ENCODE peak calls at places on chromosomes 13 and 19, in ten cellular contexts. One of them, this sample, is unnamed.

GRCh38 chr19:29741776-29742175 is 26.7 kb upstream of the C19orf12 start:
- DNase-seq in brain microvascular endothelial cell: no peak
- DNase-seq in IMR-90: no peak
- DNase-seq in astrocyte of the spinal cord: no peak
- DNase-seq in cardiac fibroblast: no peak
- DNase-seq in heart left ventricle: no peak
- DNase-seq in suprapubic skin: no peak
- DNase-seq in MCF 10A: no peak
- DNase-seq in BE2C: no peak
- DNase-seq in choroid plexus epithelial cell: no peak
- DNase-seq in this sample: no peak

GRCh38 chr13:112651750-112652511 is 37.9 kb upstream of the ATP11A start:
- DNase-seq in brain microvascular endothelial cell: no peak
- DNase-seq in IMR-90: no peak
- DNase-seq in astrocyte of the spinal cord: no peak
- DNase-seq in cardiac fibroblast: no peak
- DNase-seq in heart left ventricle: no peak
- DNase-seq in suprapubic skin: no peak
- DNase-seq in MCF 10A: no peak
- DNase-seq in BE2C: peak; percentile 43
- DNase-seq in choroid plexus epithelial cell: no peak
- DNase-seq in this sample: no peak

GRCh38 chr13:111659236-111659635 is 338.8 kb downstream of the TEX29 start:
- DNase-seq in brain microvascular endothelial cell: no peak
- DNase-seq in IMR-90: no peak
- DNase-seq in astrocyte of the spinal cord: no peak
- DNase-seq in cardiac fibroblast: no peak
- DNase-seq in heart left ventricle: no peak
- DNase-seq in suprapubic skin: no peak
- DNase-seq in MCF 10A: no peak
- DNase-seq in BE2C: no peak
- DNase-seq in choroid plexus epithelial cell: no peak
- DNase-seq in this sample: no peak

GRCh38 chr13:92362717-92363116 is 863.9 kb upstream of the GPC6 start:
- DNase-seq in brain microvascular endothelial cell: no peak
- DNase-seq in IMR-90: peak; percentile 7
- DNase-seq in astrocyte of the spinal cord: peak; percentile 44
- DNase-seq in cardiac fibroblast: peak; percentile 72
- DNase-seq in heart left ventricle: no peak
- DNase-seq in suprapubic skin: no peak
- DNase-seq in MCF 10A: no peak
- DNase-seq in BE2C: no peak
- DNase-seq in choroid plexus epithelial cell: peak; percentile 50
- DNase-seq in this sample: no peak

GRCh38 chr19:5042556-5042955 is 73.6 kb downstream of the KDM4B start:
- DNase-seq in brain microvascular endothelial cell: no peak
- DNase-seq in IMR-90: no peak
- DNase-seq in astrocyte of the spinal cord: no peak
- DNase-seq in cardiac fibroblast: no peak
- DNase-seq in heart left ventricle: no peak
- DNase-seq in suprapubic skin: no peak
- DNase-seq in MCF 10A: no peak
- DNase-seq in BE2C: no peak
- DNase-seq in choroid plexus epithelial cell: no peak
- DNase-seq in this sample: no peak

GRCh38 chr19:927044-927706 is 1.3 kb downstream of the ARID3A start:
- DNase-seq in brain microvascular endothelial cell: no peak
- DNase-seq in IMR-90: no peak
- DNase-seq in astrocyte of the spinal cord: no peak
- DNase-seq in cardiac fibroblast: peak; percentile 61
- DNase-seq in heart left ventricle: peak; percentile 59
- DNase-seq in suprapubic skin: peak; percentile 87
- DNase-seq in MCF 10A: peak; percentile 63
- DNase-seq in BE2C: no peak
- DNase-seq in choroid plexus epithelial cell: peak; percentile 64
- DNase-seq in this sample: no peak

GRCh38 chr19:940591-941291 is 14.9 kb downstream of the ARID3A start:
- DNase-seq in brain microvascular endothelial cell: no peak
- DNase-seq in IMR-90: peak; percentile 57
- DNase-seq in astrocyte of the spinal cord: peak; percentile 60
- DNase-seq in cardiac fibroblast: peak; percentile 36
- DNase-seq in heart left ventricle: peak; percentile 66
- DNase-seq in suprapubic skin: peak; percentile 90
- DNase-seq in MCF 10A: peak; percentile 85
- DNase-seq in BE2C: peak; percentile 85
- DNase-seq in choroid plexus epithelial cell: peak; percentile 57
- DNase-seq in this sample: peak; percentile 66

GRCh38 chr13:28117689-28118377 is 17.5 kb upstream of the FLT3 start:
- DNase-seq in brain microvascular endothelial cell: no peak
- DNase-seq in IMR-90: no peak
- DNase-seq in astrocyte of the spinal cord: no peak
- DNase-seq in cardiac fibroblast: peak; percentile 63
- DNase-seq in heart left ventricle: peak; percentile 48
- DNase-seq in suprapubic skin: no peak
- DNase-seq in MCF 10A: peak; percentile 45
- DNase-seq in BE2C: no peak
- DNase-seq in choroid plexus epithelial cell: peak; percentile 55
- DNase-seq in this sample: peak; percentile 37

GRCh38 chr19:42469311-42470239 is 26.8 kb upstream of the CXCL17 start:
- DNase-seq in brain microvascular endothelial cell: no peak
- DNase-seq in IMR-90: no peak
- DNase-seq in astrocyte of the spinal cord: no peak
- DNase-seq in cardiac fibroblast: no peak
- DNase-seq in heart left ventricle: no peak
- DNase-seq in suprapubic skin: no peak
- DNase-seq in MCF 10A: no peak
- DNase-seq in BE2C: no peak
- DNase-seq in choroid plexus epithelial cell: no peak
- DNase-seq in this sample: no peak

GRCh38 chr13:30743319-30744055 is 8.1 kb downstream of the ALOX5AP start:
- DNase-seq in brain microvascular endothelial cell: peak; percentile 99
- DNase-seq in IMR-90: peak; percentile 99
- DNase-seq in astrocyte of the spinal cord: peak; percentile 99
- DNase-seq in cardiac fibroblast: peak; percentile 96
- DNase-seq in heart left ventricle: no peak
- DNase-seq in suprapubic skin: no peak
- DNase-seq in MCF 10A: peak; percentile 95
- DNase-seq in BE2C: no peak
- DNase-seq in choroid plexus epithelial cell: peak; percentile 98
- DNase-seq in this sample: peak; percentile 93

GRCh38 chr19:5003781-5004180 is 34.9 kb downstream of the KDM4B start:
- DNase-seq in brain microvascular endothelial cell: no peak
- DNase-seq in IMR-90: no peak
- DNase-seq in astrocyte of the spinal cord: no peak
- DNase-seq in cardiac fibroblast: no peak
- DNase-seq in heart left ventricle: no peak
- DNase-seq in suprapubic skin: no peak
- DNase-seq in MCF 10A: no peak
- DNase-seq in BE2C: no peak
- DNase-seq in choroid plexus epithelial cell: no peak
- DNase-seq in this sample: no peak

GRCh38 chr13:80718970-80719369 is 378.0 kb upstream of the SPRY2 start:
- DNase-seq in brain microvascular endothelial cell: no peak
- DNase-seq in IMR-90: no peak
- DNase-seq in astrocyte of the spinal cord: no peak
- DNase-seq in cardiac fibroblast: no peak
- DNase-seq in heart left ventricle: no peak
- DNase-seq in suprapubic skin: no peak
- DNase-seq in MCF 10A: no peak
- DNase-seq in BE2C: no peak
- DNase-seq in choroid plexus epithelial cell: no peak
- DNase-seq in this sample: no peak
- TF ChIP-seq CTCF in brain microvascular endothelial cell: no peak
- TF ChIP-seq CTCF in IMR-90: no peak
- TF ChIP-seq CTCF in astrocyte of the spinal cord: no peak
- TF ChIP-seq CTCF in cardiac fibroblast: no peak
- TF ChIP-seq CTCF in heart left ventricle: no peak
- TF ChIP-seq CTCF in suprapubic skin: no peak
- TF ChIP-seq CTCF in MCF 10A: no peak
- TF ChIP-seq CTCF in BE2C: no peak
- TF ChIP-seq CTCF in choroid plexus epithelial cell: no peak
- TF ChIP-seq CTCF in this sample: no peak

DNA sequence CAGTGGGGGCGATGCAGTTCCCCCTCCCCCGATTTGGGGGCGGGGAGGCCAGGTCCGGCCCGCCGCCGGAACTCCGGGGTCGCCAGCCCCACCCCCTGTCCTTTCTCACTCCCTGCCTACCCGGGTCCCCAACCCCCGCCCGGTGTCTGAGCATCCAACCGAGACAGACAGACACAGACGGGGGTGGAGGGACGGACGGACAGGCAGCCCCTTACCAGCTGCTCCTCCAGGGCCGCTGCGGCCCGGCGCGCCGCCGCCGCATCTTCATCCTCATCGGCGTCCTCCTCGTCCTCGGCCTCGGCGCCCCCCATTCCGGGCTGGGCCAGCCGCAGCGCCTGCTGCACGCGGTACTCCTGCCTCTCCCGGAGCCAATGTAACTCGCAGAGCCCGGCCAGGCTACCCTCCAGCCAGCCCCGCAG is 372 bp downstream of the DACT3 start:
- DNase-seq in brain microvascular endothelial cell: no peak
- DNase-seq in IMR-90: no peak
- DNase-seq in astrocyte of the spinal cord: no peak
- DNase-seq in cardiac fibroblast: no peak
- DNase-seq in heart left ventricle: no peak
- DNase-seq in suprapubic skin: no peak
- DNase-seq in MCF 10A: no peak
- DNase-seq in BE2C: peak; percentile 47
- DNase-seq in choroid plexus epithelial cell: no peak
- DNase-seq in this sample: no peak
- TF ChIP-seq CTCF in brain microvascular endothelial cell: no peak
- TF ChIP-seq CTCF in IMR-90: no peak
- TF ChIP-seq CTCF in astrocyte of the spinal cord: no peak
- TF ChIP-seq CTCF in cardiac fibroblast: no peak
- TF ChIP-seq CTCF in heart left ventricle: no peak
- TF ChIP-seq CTCF in suprapubic skin: no peak
- TF ChIP-seq CTCF in MCF 10A: no peak
- TF ChIP-seq CTCF in BE2C: no peak
- TF ChIP-seq CTCF in choroid plexus epithelial cell: no peak
- TF ChIP-seq CTCF in this sample: no peak

DNA sequence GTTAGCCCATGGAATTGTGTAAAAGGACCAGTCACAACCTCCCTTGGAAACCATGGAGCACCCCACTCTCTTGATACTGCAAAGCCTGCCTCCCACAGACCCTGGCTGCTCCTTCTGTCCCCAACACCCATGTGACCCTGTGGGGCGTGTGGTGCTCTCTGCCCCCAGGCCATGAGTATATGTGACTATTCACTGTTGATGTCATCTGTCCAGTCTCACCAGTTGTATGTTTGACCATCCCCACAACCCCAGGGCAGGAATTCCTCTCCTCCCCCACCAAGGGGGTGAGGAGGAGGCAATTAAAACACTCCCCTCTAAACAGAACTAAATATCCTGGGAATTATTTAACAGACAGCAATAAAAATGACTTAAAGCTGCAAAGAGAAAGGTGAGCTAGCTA is 35.2 kb downstream of the KCTD15 start:
- DNase-seq in brain microvascular endothelial cell: no peak
- DNase-seq in IMR-90: no peak
- DNase-seq in astrocyte of the spinal cord: no peak
- DNase-seq in cardiac fibroblast: no peak
- DNase-seq in heart left ventricle: no peak
- DNase-seq in suprapubic skin: no peak
- DNase-seq in MCF 10A: no peak
- DNase-seq in BE2C: no peak
- DNase-seq in choroid plexus epithelial cell: no peak
- DNase-seq in this sample: no peak
- TF ChIP-seq CTCF in brain microvascular endothelial cell: no peak
- TF ChIP-seq CTCF in IMR-90: no peak
- TF ChIP-seq CTCF in astrocyte of the spinal cord: no peak
- TF ChIP-seq CTCF in cardiac fibroblast: no peak
- TF ChIP-seq CTCF in heart left ventricle: no peak
- TF ChIP-seq CTCF in suprapubic skin: no peak
- TF ChIP-seq CTCF in MCF 10A: no peak
- TF ChIP-seq CTCF in BE2C: no peak
- TF ChIP-seq CTCF in choroid plexus epithelial cell: no peak
- TF ChIP-seq CTCF in this sample: no peak

GRCh38 chr19:13025819-13026477 is 30.7 kb downstream of the NFIX start:
- DNase-seq in brain microvascular endothelial cell: no peak
- DNase-seq in IMR-90: no peak
- DNase-seq in astrocyte of the spinal cord: no peak
- DNase-seq in cardiac fibroblast: no peak
- DNase-seq in heart left ventricle: no peak
- DNase-seq in suprapubic skin: no peak
- DNase-seq in MCF 10A: no peak
- DNase-seq in BE2C: no peak
- DNase-seq in choroid plexus epithelial cell: no peak
- DNase-seq in this sample: no peak

GRCh38 chr19:13024958-13025653 is 29.8 kb downstream of the NFIX start:
- DNase-seq in brain microvascular endothelial cell: no peak
- DNase-seq in IMR-90: no peak
- DNase-seq in astrocyte of the spinal cord: no peak
- DNase-seq in cardiac fibroblast: no peak
- DNase-seq in heart left ventricle: no peak
- DNase-seq in suprapubic skin: no peak
- DNase-seq in MCF 10A: no peak
- DNase-seq in BE2C: no peak
- DNase-seq in choroid plexus epithelial cell: no peak
- DNase-seq in this sample: peak; percentile 66

GRCh38 chr19:13023666-13024065 is 28.4 kb downstream of the NFIX start:
- DNase-seq in brain microvascular endothelial cell: no peak
- DNase-seq in IMR-90: no peak
- DNase-seq in astrocyte of the spinal cord: no peak
- DNase-seq in cardiac fibroblast: peak; percentile 63
- DNase-seq in heart left ventricle: no peak
- DNase-seq in suprapubic skin: no peak
- DNase-seq in MCF 10A: no peak
- DNase-seq in BE2C: no peak
- DNase-seq in choroid plexus epithelial cell: no peak
- DNase-seq in this sample: peak; percentile 28

GRCh38 chr19:13022859-13023636 is 27.8 kb downstream of the NFIX start:
- DNase-seq in brain microvascular endothelial cell: peak; percentile 74
- DNase-seq in IMR-90: peak; percentile 95
- DNase-seq in astrocyte of the spinal cord: peak; percentile 96
- DNase-seq in cardiac fibroblast: peak; percentile 97
- DNase-seq in heart left ventricle: peak; percentile 90
- DNase-seq in suprapubic skin: peak; percentile 93
- DNase-seq in MCF 10A: peak; percentile 94
- DNase-seq in BE2C: peak; percentile 79
- DNase-seq in choroid plexus epithelial cell: peak; percentile 93
- DNase-seq in this sample: peak; percentile 94

DNA sequence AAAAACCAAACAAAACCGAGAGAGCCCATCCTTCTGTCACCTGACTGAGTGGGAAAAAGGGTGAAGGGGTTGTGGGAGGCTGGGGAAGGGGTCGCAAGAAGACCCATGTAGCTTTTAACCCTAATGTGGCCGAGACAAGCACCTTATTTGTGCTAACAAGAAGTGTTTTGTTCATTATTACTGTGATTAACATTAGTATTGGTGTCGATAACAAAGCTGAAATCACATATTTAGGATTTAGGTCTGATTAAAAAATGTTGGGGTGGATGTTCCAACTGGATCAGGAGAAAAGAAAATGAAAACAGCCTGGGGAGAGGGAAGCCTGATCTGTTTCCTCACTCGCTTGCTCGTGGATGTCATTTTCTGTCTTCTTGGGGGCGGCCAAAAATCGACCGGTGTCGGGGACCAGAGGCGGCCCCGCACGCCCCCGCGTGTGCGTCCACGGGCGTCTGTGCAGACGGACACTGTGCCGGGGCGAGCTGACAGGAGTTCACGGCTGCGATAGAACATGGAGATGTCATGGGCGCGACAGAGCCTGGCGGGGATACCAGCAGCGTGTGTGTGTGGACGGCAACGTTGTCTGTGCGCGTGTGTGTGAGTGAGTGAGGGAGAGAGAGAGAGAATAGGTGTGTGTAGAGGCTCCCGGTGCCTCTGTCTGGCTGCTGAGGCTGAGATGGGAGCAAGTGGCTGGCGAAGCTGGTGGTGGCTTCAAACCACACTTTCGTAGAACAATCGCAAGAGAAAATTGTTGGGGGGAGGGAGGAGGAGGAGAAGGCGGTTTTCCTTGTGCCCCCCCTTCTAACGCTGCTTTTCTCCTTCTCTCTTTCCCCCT is 29.1 kb downstream of the NFIX start:
- DNase-seq in brain microvascular endothelial cell: no peak
- DNase-seq in IMR-90: peak; percentile 45
- DNase-seq in astrocyte of the spinal cord: no peak
- DNase-seq in cardiac fibroblast: peak; percentile 35
- DNase-seq in heart left ventricle: no peak
- DNase-seq in suprapubic skin: no peak
- DNase-seq in MCF 10A: no peak
- DNase-seq in BE2C: peak; percentile 46
- DNase-seq in choroid plexus epithelial cell: peak; percentile 30
- DNase-seq in this sample: peak; percentile 55
- TF ChIP-seq CTCF in brain microvascular endothelial cell: no peak
- TF ChIP-seq CTCF in IMR-90: no peak
- TF ChIP-seq CTCF in astrocyte of the spinal cord: no peak
- TF ChIP-seq CTCF in cardiac fibroblast: no peak
- TF ChIP-seq CTCF in heart left ventricle: no peak
- TF ChIP-seq CTCF in suprapubic skin: no peak
- TF ChIP-seq CTCF in MCF 10A: no peak
- TF ChIP-seq CTCF in BE2C: no peak
- TF ChIP-seq CTCF in choroid plexus epithelial cell: no peak
- TF ChIP-seq CTCF in this sample: no peak